ENCODE peak calls at places on chromosomes 6 and 20, in four cellular contexts. A is HepG2, N is K562, E is GM12878. O is an unnamed sample.

GRCh38 chr6:12472601-12473038 is 182.5 kb downstream of the EDN1 start:
- DNase-seq in E (no peak), A (peak), N (no peak), O (no peak)

GRCh38 chr6:148999921-149000589 is 253.2 kb downstream of the UST start:
- DNase-seq in E (no peak), A (no peak), N (no peak), O (no peak)

GRCh38 chr20:44280387-44280786 is 30.6 kb downstream of the FITM2 start:
- DNase-seq in A (peak), E (no peak), N (no peak), O (no peak)

GRCh38 chr6:168132531-168133184 is 53.6 kb upstream of the FRMD1 start:
- DNase-seq in A (peak), E (no peak), N (peak), O (peak)

GRCh38 chr20:32028647-32029372 is 18.6 kb downstream of the CCM2L start:
- DNase-seq in E (no peak), A (peak), N (no peak), O (peak)

GRCh38 chr20:38723982-38724602 is at the start of gene SLC32A1:
- DNase-seq in E (no peak), A (no peak), N (no peak), O (peak)

GRCh38 chr20:38270869-38271608 is 10.5 kb upstream of the KIAA1755 start:
- DNase-seq in E (no peak), A (no peak), N (no peak), O (no peak)

GRCh38 chr20:51121901-51122412 is 99.0 kb upstream of the KCNG1 start:
- DNase-seq in N (no peak), E (no peak), A (no peak), O (no peak)

GRCh38 chr20:11520596-11520995 is 397.1 kb upstream of the BTBD3 start:
- DNase-seq in N (no peak), E (no peak), A (no peak), O (no peak)
- TF ChIP-seq TCF7 in N (no peak), E (no peak), A (no peak), O (no peak)

DNA sequence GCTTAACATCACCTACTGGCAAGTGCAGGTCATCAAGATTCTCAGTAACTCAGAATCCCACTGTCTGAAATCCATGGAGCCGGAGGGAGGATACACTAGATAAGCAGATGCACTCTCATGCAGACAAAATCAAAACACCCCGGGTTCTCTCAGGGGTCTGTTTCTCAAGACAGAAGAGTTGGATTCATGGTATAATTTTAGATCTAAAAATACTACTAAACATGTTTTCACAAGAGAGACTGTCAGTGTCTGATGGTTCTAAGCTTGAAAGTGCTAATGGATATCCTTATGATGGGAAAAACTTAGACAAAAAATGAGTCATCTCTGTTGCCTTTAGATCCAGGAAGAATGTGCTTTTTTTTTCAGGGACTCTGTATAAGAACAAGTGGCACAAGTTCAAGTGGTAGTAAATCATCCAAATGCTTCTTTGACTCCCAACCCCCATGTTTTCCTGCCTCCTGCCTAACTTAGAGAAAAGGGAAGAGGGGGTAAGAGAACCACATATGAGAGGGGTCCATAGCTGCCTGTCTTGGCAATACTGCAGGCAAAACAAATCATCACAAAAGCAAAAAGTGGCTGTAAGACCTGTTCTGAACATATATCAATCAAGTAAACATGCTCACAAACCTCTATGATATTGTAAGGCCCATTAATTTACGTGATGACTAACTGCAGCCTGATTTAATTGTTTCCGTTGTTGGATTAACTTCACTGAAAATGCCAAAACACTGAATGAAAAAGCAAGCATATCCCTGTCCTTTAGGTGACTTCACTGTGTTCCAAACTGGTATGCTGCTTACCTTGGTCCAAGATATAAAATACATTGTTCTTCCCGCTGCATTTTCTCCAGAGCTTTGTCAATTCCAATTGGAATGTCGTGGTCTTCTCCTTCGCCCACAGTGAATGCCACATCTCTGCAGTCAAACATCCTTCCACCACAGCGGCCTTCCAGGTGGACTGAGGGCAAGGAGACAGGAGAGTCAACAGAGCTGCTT is 84.0 kb upstream of the TULP1 start:
- DNase-seq in E (no peak), A (no peak), N (no peak), O (no peak)
- TF ChIP-seq TCF7 in E (no peak), A (no peak), N (no peak), O (no peak)

DNA sequence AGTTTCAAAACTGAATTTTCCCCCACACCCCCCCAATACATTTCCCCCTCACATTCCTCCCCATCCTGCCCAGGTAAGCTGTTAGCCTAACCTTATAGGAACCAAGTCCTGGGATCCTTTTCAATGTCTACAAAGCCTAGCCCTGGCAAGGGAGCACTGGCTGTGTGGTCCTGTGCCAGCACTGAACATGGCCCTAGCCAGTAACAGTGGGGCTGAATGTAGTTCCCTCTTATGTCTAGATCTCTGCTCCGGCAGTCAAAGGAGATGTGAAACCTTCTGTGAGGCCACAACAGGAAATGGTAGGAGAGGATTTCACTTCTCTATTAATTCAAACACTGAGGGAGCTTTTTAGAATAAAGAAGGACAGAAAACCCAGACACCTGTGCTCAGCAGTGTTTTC is 3.4 kb upstream of the HLA-DMB start:
- DNase-seq in A (no peak), E (peak), N (no peak), O (no peak)
- TF ChIP-seq TCF7 in A (no peak), E (peak), N (no peak), O (no peak)

GRCh38 chr6:65014006-65014405 is 693.0 kb downstream of the EYS start:
- DNase-seq in N (no peak), E (no peak), A (no peak), O (no peak)
- TF ChIP-seq TCF7 in N (no peak), E (no peak), A (no peak), O (no peak)

DNA sequence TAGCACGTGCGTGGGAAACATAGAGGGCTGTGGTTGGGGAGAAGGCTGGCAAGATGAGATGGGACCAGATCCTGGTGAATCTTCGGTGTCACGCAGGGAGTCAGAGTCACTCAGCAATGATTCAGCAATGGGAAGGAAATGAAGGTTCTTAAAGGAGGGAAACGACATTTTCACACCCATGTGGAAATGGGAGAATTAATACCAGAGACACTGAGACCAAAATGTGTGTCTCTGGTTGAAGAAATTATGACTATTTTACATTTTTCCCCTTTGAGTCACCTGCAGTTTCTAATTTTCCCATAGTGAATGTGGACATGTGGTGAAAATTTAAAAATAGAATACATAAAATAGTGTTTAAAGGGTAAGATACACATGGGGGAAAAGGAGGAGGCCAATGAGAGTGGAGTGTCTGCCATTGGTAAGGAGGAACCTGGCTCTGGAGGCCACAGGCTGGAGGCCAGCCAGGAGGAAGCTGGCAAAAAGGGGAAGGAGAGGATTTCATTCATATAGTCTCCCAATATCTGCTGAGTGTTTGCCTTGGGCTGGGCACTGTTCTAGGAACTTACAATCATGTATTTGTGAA is 17.5 kb downstream of the NRN1 start:
- DNase-seq in A (no peak), E (no peak), N (no peak), O (no peak)
- TF ChIP-seq TCF7 in A (no peak), E (no peak), N (no peak), O (no peak)

GRCh38 chr6:156826290-156826955 is 49.2 kb downstream of the ARID1B start:
- DNase-seq in E (no peak), N (no peak), A (no peak), O (no peak)

GRCh38 chr6:156822747-156823206 is 45.6 kb downstream of the ARID1B start:
- DNase-seq in E (no peak), A (no peak), N (no peak), O (no peak)

GRCh38 chr6:156827382-156827781 is 50.2 kb downstream of the ARID1B start:
- DNase-seq in E (no peak), A (no peak), N (no peak), O (no peak)

GRCh38 chr6:156824142-156824541 is 47.0 kb downstream of the ARID1B start:
- DNase-seq in E (no peak), N (no peak), A (no peak), O (no peak)

DNA sequence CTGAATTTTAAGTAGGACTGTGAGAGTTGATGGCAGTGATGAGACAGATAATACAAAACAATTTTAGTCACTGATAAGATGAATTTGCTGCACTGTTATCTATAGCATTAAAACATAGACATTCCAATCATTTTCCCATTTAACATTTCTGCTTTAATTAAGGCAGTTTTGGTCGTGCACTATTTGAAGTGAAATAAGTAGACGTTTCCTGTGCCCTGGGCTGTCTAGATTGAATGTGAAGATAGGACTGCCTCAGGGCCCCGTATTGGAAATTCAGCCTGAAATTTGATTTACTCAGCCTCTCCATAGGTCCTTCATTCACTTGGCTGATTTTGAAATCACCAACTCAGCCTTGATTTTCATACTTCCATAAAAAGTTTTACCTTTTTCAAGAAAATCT is 48.3 kb downstream of the ARID1B start:
- DNase-seq in N (no peak), A (no peak), E (no peak), O (no peak)
- TF ChIP-seq TCF7 in N (no peak), A (no peak), E (no peak), O (no peak)

GRCh38 chr20:33423141-33423834 is 20.3 kb downstream of the SNTA1 start:
- DNase-seq in A (no peak), N (peak), E (no peak), O (no peak)
- TF ChIP-seq TCF7 in A (no peak), N (no peak), E (no peak), O (no peak)